ENCODE peak calls at places on chromosomes 11 and 22, in five cellular contexts. Z is SJSA1, Y is mesenchymal stem cell, F is endodermal cell, J is pancreas. B is an unnamed sample. For H3K4me1, the result is how much of the 10 kb centered on the place peaks cover.

GRCh38 chr11:59151761-59152160 is 9.1 kb downstream of the FAM111A start:
- DNase-seq in Z (no peak), Y (no peak), F (no peak), J (no peak), B (no peak)

GRCh38 chr11:15774021-15774862 is 582.1 kb downstream of the SOX6 start:
- DNase-seq in Z (no peak), Y (no peak), F (no peak), J (no peak), B (no peak)

GRCh38 chr11:14974021-14974698 is 2.0 kb upstream of the CALCA start:
- DNase-seq in Z (no peak), Y (peak), F (peak), J (no peak), B (no peak)

GRCh38 chr11:131447898-131448297 is 77.5 kb downstream of the NTM start:
- DNase-seq in Z (no peak), Y (no peak), F (no peak), J (no peak), B (no peak)

GRCh38 chr11:132576706-132577105 is 955.6 kb downstream of the OPCML start:
- DNase-seq in Z (peak), Y (peak), F (peak), J (no peak), B (peak)

GRCh38 chr11:17399236-17399635 is 10.8 kb upstream of the KCNJ11 start:
- DNase-seq in Z (no peak), Y (no peak), F (no peak), J (no peak), B (no peak)

GRCh38 chr22:32557424-32557823 is 82.8 kb downstream of the FBXO7 start:
- DNase-seq in Z (peak), Y (peak), F (no peak), J (no peak), B (no peak)

GRCh38 chr22:17888439-17888838 is 114.2 kb upstream of the BID start:
- DNase-seq in Z (no peak), Y (no peak), F (no peak), J (no peak), B (no peak)

GRCh38 chr22:19714320-19715252 is at the start of gene SEPTIN5:
- DNase-seq in Z (no peak), Y (no peak), F (no peak), J (no peak), B (peak)

GRCh38 chr11:57480409-57481137 is 20.2 kb downstream of the RTN4RL2 start:
- DNase-seq in Z (peak), Y (peak), F (peak), J (peak), B (peak)

GRCh38 chr11:100961633-100962032 is 168.0 kb downstream of the PGR start:
- DNase-seq in Z (no peak), Y (peak), F (no peak), J (no peak), B (no peak)

GRCh38 chr22:23315341-23315917 is 135.1 kb downstream of the BCR start:
- DNase-seq in Z (peak), Y (peak), F (peak), J (peak), B (peak)

GRCh38 chr11:10564692-10565318 is 3.7 kb downstream of the LYVE1 start:
- DNase-seq in Z (no peak), Y (peak), F (no peak), J (no peak), B (peak)

GRCh38 chr22:16838073-16838472 is 12.9 kb upstream of the XKR3 start:
- DNase-seq in Z (no peak), Y (no peak), F (no peak), J (no peak), B (no peak)

GRCh38 chr11:19817870-19818269 is 105.2 kb downstream of the NAV2 start:
- DNase-seq in Z (no peak), Y (no peak), F (no peak), J (no peak), B (no peak)
- H3K4me1 ChIP-seq in Z (under half), Y (under half), F (under half), J (under half), B (half or more)

GRCh38 chr11:12680246-12680939 is 6.2 kb downstream of the TEAD1 start:
- DNase-seq in Z (peak), Y (peak), F (peak), J (peak), B (peak)
- H3K4me1 ChIP-seq in Z (half or more), Y (under half), F (under half), J (under half), B (half or more)

DNA sequence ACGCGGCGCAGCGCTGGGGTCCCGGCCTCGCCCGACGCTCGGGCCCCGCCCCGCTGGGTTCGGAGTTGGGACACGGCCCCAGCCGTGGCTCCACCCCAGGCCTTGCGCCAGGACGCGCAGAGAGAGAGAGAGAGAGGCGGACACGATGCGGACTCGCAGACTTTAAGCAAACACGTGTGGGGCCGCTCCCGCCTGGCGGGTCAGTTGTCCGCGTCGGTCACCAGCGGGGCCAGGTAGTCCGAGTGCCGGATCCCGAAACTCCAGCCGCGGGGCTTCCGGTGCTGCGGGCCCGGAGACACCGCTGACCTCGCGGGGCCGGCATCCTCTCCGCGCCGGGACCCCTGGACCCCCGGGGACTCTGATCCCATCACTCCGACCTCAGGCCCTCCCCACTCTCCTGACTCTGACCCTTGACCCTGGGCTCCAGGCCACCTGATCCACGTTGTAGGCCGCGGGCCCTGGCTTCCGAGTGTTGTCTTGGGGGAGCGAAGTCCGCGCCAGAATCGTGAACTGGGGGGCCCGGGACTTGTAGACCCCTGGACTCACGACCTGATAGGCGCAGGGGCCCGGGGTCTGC is 556 bp upstream of the TYMP start:
- DNase-seq in Z (peak), Y (peak), F (peak), J (peak), B (peak)
- H3K4me1 ChIP-seq in Z (under half), Y (under half), F (under half), J (under half), B (under half)

GRCh38 chr11:108685419-108686161 is 20.7 kb downstream of the DDX10 start:
- DNase-seq in Z (no peak), Y (no peak), F (no peak), J (no peak), B (peak)
- H3K4me1 ChIP-seq in Z (under half), Y (under half), F (under half), J (under half), B (under half)

GRCh38 chr22:36244522-36245391 is 5.4 kb upstream of the APOL2 start:
- DNase-seq in Z (peak), Y (no peak), F (no peak), J (no peak), B (peak)

GRCh38 chr22:36243996-36244395 is 4.7 kb upstream of the APOL2 start:
- DNase-seq in Z (no peak), Y (no peak), F (peak), J (no peak), B (no peak)

GRCh38 chr22:36249160-36249559 is 3.8 kb upstream of the APOL1 start:
- DNase-seq in Z (no peak), Y (no peak), F (no peak), J (no peak), B (no peak)

GRCh38 chr22:36245805-36246356 is 6.6 kb upstream of the APOL2 start:
- DNase-seq in Z (no peak), Y (no peak), F (peak), J (no peak), B (no peak)

DNA sequence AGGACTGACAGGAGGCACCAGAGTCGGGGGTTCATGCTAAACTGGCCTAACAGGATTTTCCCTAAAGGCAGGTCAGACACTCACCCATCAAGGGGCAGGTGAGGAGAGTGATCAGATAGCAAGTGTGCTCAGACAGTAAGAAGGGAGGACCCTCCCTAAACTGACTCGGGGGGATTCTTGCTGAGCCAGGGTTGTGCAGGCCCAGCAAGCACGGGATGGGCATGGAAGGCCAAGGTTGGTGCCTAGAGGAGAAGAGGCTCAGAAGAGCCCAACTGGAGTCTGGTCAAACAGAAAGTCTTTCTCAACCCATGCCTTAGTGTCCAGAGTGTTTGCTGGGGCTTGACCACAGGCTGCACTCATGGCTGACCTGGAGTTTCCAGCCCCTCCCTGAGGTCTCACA is 6.2 kb upstream of the APOL1 start:
- DNase-seq in Z (no peak), Y (no peak), F (peak), J (no peak), B (no peak)
- H3K4me1 ChIP-seq in Z (under half), Y (under half), F (under half), J (under half), B (under half)

GRCh38 chr22:46250035-46250782 is at the start of gene CDPF1:
- DNase-seq in Z (peak), Y (peak), F (peak), J (peak), B (peak)
- H3K4me1 ChIP-seq in Z (under half), Y (under half), F (under half), J (under half), B (under half)

GRCh38 chr11:3180869-3181268 is 15.8 kb upstream of the OSBPL5 start:
- DNase-seq in Z (no peak), Y (no peak), F (no peak), J (no peak), B (no peak)

GRCh38 chr11:3181722-3182461 is 16.8 kb upstream of the OSBPL5 start:
- DNase-seq in Z (no peak), Y (no peak), F (no peak), J (no peak), B (no peak)

GRCh38 chr11:3184732-3185347 is 19.7 kb upstream of the OSBPL5 start:
- DNase-seq in Z (no peak), Y (no peak), F (no peak), J (no peak), B (no peak)

GRCh38 chr11:3182462-3182852 is 17.3 kb upstream of the OSBPL5 start:
- DNase-seq in Z (no peak), Y (no peak), F (no peak), J (no peak), B (no peak)

GRCh38 chr11:3183523-3183922 is 18.4 kb upstream of the OSBPL5 start:
- DNase-seq in Z (no peak), Y (no peak), F (no peak), J (no peak), B (no peak)
- H3K4me1 ChIP-seq in Z (under half), Y (under half), F (under half), J (under half), B (under half)

DNA sequence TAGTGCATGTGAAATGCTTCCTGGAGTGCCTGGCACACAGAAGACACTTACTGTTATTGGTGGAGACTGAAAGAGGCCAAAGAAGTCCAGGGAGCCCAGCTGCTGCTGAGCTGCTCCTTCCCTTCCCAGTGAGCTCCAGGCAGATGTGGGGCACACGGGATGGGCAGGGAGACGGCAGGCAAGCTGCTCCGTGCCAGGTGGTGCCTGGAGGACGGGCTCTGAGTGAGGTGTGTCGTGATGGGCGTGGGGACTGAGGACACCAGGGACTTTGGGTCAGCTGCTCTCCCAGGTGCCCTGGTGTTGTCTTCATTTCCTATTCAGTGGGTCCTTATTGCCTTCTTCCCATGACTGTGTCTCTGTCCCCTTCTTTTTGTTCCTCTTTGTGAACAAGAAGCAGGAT is 19.5 kb downstream of the TAB1 start:
- DNase-seq in Z (no peak), Y (no peak), F (no peak), J (no peak), B (no peak)
- H3K4me1 ChIP-seq in Z (under half), Y (under half), F (under half), J (under half), B (under half)

GRCh38 chr11:117715801-117716200 is 81.2 kb downstream of the DSCAML1 start:
- DNase-seq in Z (no peak), Y (no peak), F (no peak), J (no peak), B (no peak)
- H3K4me1 ChIP-seq in Z (under half), Y (under half), F (under half), J (under half), B (under half)

B was measured in adipocyte.